ENCODE peak calls at places on chromosomes 2 and 18, in six cellular contexts. E is LNCaP clone FGC, O is uterus, Z is substantia nigra, X is foreskin melanocyte, A is tibial artery. N is an unnamed sample.

GRCh38 chr2:150126143-150126725 is 361.2 kb downstream of the RND3 start:
- DNase-seq in E (no peak), O (no peak), Z (no peak), X (no peak), A (no peak), N (no peak)

GRCh38 chr2:150789376-150789905 is 302.0 kb upstream of the RND3 start:
- DNase-seq in E (no peak), O (no peak), Z (no peak), X (no peak), A (no peak), N (no peak)

GRCh38 chr2:20333738-20334137 is 16.9 kb downstream of the PUM2 start:
- DNase-seq in E (no peak), O (no peak), Z (no peak), X (no peak), A (no peak), N (no peak)

GRCh38 chr2:69646714-69647113 is 3.2 kb upstream of the AAK1 start:
- DNase-seq in E (no peak), O (no peak), Z (no peak), X (no peak), A (no peak), N (no peak)

GRCh38 chr2:144523606-144524131 is 3.8 kb upstream of the ZEB2 start:
- DNase-seq in E (no peak), O (no peak), Z (no peak), X (no peak), A (peak; percentile 69), N (no peak)

GRCh38 chr2:100394111-100394641 is 23.3 kb downstream of the CHST10 start:
- DNase-seq in E (no peak), O (no peak), Z (no peak), X (no peak), A (no peak), N (no peak)

GRCh38 chr18:43919565-43919964 is 642.3 kb upstream of the SYT4 start:
- DNase-seq in E (peak; percentile 98), O (no peak), Z (no peak), X (no peak), A (no peak), N (no peak)

GRCh38 chr2:128299628-128300027 is 19.0 kb downstream of the HS6ST1 start:
- DNase-seq in E (no peak), O (no peak), Z (no peak), X (no peak), A (no peak), N (no peak)

GRCh38 chr2:84874381-84875212 is 6.3 kb downstream of the TRABD2A start:
- DNase-seq in E (no peak), O (no peak), Z (no peak), X (no peak), A (no peak), N (no peak)

GRCh38 chr2:183162362-183162761 is 38.1 kb downstream of the NUP35 start:
- DNase-seq in E (no peak), O (no peak), Z (no peak), X (no peak), A (no peak), N (no peak)

N was measured in COLO829.